ENCODE peak calls at places on chromosomes 12 and 14, in seven cellular contexts. N is glutamatergic neuron, V is AG04449, A is hepatocyte, P is tibial nerve, K is nephron progenitor cell, F is body of pancreas. I is an unnamed sample.

GRCh38 chr12:71158361-71158882 is 623 bp upstream of the TSPAN8 start:
- DNase-seq in N (no peak), V (no peak), A (no peak), P (no peak), K (no peak), F (no peak), I (no peak)

GRCh38 chr12:119804011-119804641 is 73.0 kb downstream of the CIT start:
- DNase-seq in N (peak), V (no peak), A (peak), P (peak), K (peak), F (peak), I (no peak)

GRCh38 chr12:19025582-19025981 is 104.0 kb upstream of the PLEKHA5 start:
- DNase-seq in N (no peak), V (no peak), A (no peak), P (no peak), K (no peak), F (no peak), I (no peak)

GRCh38 chr12:123022205-123022604 is 41.7 kb downstream of the ARL6IP4 start:
- DNase-seq in N (no peak), V (no peak), A (no peak), P (no peak), K (no peak), F (no peak), I (no peak)

GRCh38 chr14:77238996-77239395 is 32.0 kb downstream of the NGB start:
- DNase-seq in N (no peak), V (no peak), A (no peak), P (no peak), K (no peak), F (no peak), I (no peak)

GRCh38 chr12:57011438-57012424 is 4.6 kb downstream of the TAC3 start:
- DNase-seq in N (no peak), V (no peak), A (no peak), P (no peak), K (no peak), F (no peak), I (no peak)

GRCh38 chr12:123269980-123270379 is 1.7 kb downstream of the CDK2AP1 start:
- DNase-seq in N (no peak), V (no peak), A (peak), P (no peak), K (no peak), F (peak), I (no peak)

GRCh38 chr14:100533647-100534485 is 53.4 kb downstream of the BEGAIN start:
- DNase-seq in N (peak), V (no peak), A (no peak), P (peak), K (peak), F (peak), I (peak)

GRCh38 chr12:52926596-52927241 is 21.8 kb upstream of the KRT8 start:
- DNase-seq in N (no peak), V (no peak), A (peak), P (no peak), K (no peak), F (no peak), I (no peak)

GRCh38 chr14:36944307-36945010 is 227.9 kb downstream of the SLC25A21 start:
- DNase-seq in N (no peak), V (no peak), A (no peak), P (no peak), K (no peak), F (no peak), I (no peak)

GRCh38 chr14:36941783-36942521 is 230.5 kb downstream of the SLC25A21 start:
- DNase-seq in N (peak), V (no peak), A (peak), P (peak), K (peak), F (peak), I (peak)

GRCh38 chr14:36940476-36940875 is 231.9 kb downstream of the SLC25A21 start:
- DNase-seq in N (no peak), V (no peak), A (no peak), P (no peak), K (no peak), F (no peak), I (no peak)

GRCh38 chr14:36939265-36939664 is 233.1 kb downstream of the SLC25A21 start:
- DNase-seq in N (no peak), V (no peak), A (no peak), P (no peak), K (no peak), F (no peak), I (no peak)

GRCh38 chr14:36942522-36943245 is 229.7 kb downstream of the SLC25A21 start:
- DNase-seq in N (no peak), V (no peak), A (no peak), P (no peak), K (no peak), F (no peak), I (no peak)
- TF ChIP-seq CTCF in N (peak), V (no peak), A (no peak), P (no peak), K (no peak), F (no peak), I (no peak)

GRCh38 chr12:93763746-93764147 is 86.6 kb downstream of the CRADD start:
- DNase-seq in N (no peak), V (no peak), A (no peak), P (no peak), K (no peak), F (no peak), I (no peak)
- TF ChIP-seq CTCF in N (no peak), V (no peak), A (no peak), P (no peak), K (no peak), F (no peak), I (no peak)

GRCh38 chr14:51441001-51441400 is 201.0 kb downstream of the TMX1 start:
- DNase-seq in N (no peak), V (no peak), A (no peak), P (no peak), K (no peak), F (no peak), I (no peak)
- TF ChIP-seq CTCF in N (no peak), V (no peak), A (no peak), P (no peak), K (no peak), F (no peak), I (no peak)

GRCh38 chr12:42590324-42590934 is 883 bp upstream of the PRICKLE1 start:
- DNase-seq in N (peak), V (no peak), A (peak), P (no peak), K (peak), F (peak), I (no peak)
- TF ChIP-seq CTCF in N (no peak), V (no peak), A (peak), P (no peak), K (no peak), F (no peak), I (no peak)

GRCh38 chr12:94140556-94140955 is 7.8 kb upstream of the PLXNC1 start:
- DNase-seq in N (peak), V (no peak), A (peak), P (no peak), K (peak), F (no peak), I (no peak)
- TF ChIP-seq CTCF in N (no peak), V (peak), A (no peak), P (no peak), K (peak), F (no peak), I (no peak)

GRCh38 chr14:103805708-103806107 is 41.7 kb downstream of the PPP1R13B start:
- DNase-seq in N (no peak), V (no peak), A (no peak), P (no peak), K (no peak), F (no peak), I (no peak)

GRCh38 chr14:103803661-103804060 is 43.7 kb downstream of the PPP1R13B start:
- DNase-seq in N (no peak), V (peak), A (no peak), P (no peak), K (no peak), F (no peak), I (no peak)

GRCh38 chr14:103811189-103811588 is 36.2 kb downstream of the PPP1R13B start:
- DNase-seq in N (no peak), V (no peak), A (no peak), P (no peak), K (no peak), F (peak), I (no peak)

GRCh38 chr14:103806805-103807204 is 40.6 kb downstream of the PPP1R13B start:
- DNase-seq in N (no peak), V (no peak), A (no peak), P (no peak), K (no peak), F (no peak), I (no peak)

GRCh38 chr14:103808403-103809001 is 38.9 kb downstream of the PPP1R13B start:
- DNase-seq in N (peak), V (no peak), A (peak), P (peak), K (peak), F (peak), I (peak)
- TF ChIP-seq CTCF in N (peak), V (peak), A (peak), P (peak), K (peak), F (peak), I (peak)

GRCh38 chr12:125332900-125333299 is 267.7 kb downstream of the AACS start:
- DNase-seq in N (no peak), V (no peak), A (no peak), P (no peak), K (no peak), F (no peak), I (no peak)
- TF ChIP-seq CTCF in N (no peak), V (no peak), A (peak), P (no peak), K (no peak), F (no peak), I (no peak)

GRCh38 chr14:104135121-104135903 is 3.1 kb upstream of the KIF26A start:
- DNase-seq in N (peak), V (no peak), A (peak), P (no peak), K (peak), F (peak), I (no peak)
- TF ChIP-seq CTCF in N (peak), V (peak), A (peak), P (no peak), K (peak), F (no peak), I (no peak)

GRCh38 chr12:59736359-59736758 is 140.5 kb downstream of the SLC16A7 start:
- DNase-seq in N (no peak), V (no peak), A (no peak), P (no peak), K (no peak), F (peak), I (no peak)

GRCh38 chr12:59734371-59734770 is 138.5 kb downstream of the SLC16A7 start:
- DNase-seq in N (peak), V (no peak), A (no peak), P (no peak), K (no peak), F (no peak), I (no peak)

GRCh38 chr12:59737725-59738463 is 142.1 kb downstream of the SLC16A7 start:
- DNase-seq in N (no peak), V (no peak), A (no peak), P (no peak), K (no peak), F (no peak), I (no peak)

GRCh38 chr12:59736786-59737185 is 141.0 kb downstream of the SLC16A7 start:
- DNase-seq in N (peak), V (peak), A (peak), P (no peak), K (no peak), F (peak), I (no peak)

DNA sequence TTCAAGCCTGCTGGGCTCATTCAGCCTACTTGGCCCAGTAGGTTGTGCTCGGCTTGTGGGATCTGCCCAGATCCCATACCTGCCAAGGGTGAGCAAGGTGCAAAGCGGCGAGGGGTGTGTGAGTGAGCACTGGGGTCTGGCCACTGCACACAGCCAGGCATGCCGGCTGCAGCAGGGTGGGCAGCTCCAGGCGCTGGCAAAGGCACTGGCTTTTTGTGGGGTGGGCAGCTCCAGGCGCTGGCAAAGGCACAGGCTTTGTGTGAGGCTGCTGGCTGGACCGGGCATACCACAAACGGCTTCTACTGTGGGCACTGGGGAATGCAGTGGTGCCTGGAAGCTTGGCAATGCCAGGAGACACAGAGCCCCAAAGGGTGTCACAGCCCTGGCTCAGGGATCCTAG is 137.4 kb downstream of the SLC16A7 start:
- DNase-seq in N (no peak), V (no peak), A (no peak), P (no peak), K (no peak), F (no peak), I (no peak)
- TF ChIP-seq CTCF in N (no peak), V (no peak), A (no peak), P (no peak), K (no peak), F (no peak), I (no peak)